ENCODE peak calls at places on chromosomes 5 and 9, in ten cellular contexts. I, R, V, O, X, H, F, D, Q and S are unnamed samples.

GRCh38 chr9:89604463-89605180 is at the start of gene GADD45G:
- DNase-seq in I (peak; percentile 89), R (peak; percentile 95), V (peak; percentile 63), O (peak; percentile 78), X (no peak), H (peak; percentile 94), F (peak; percentile 30), D (peak; percentile 73), Q (peak; percentile 82), S (no peak)

GRCh38 chr9:116491659-116492058 is 195.4 kb upstream of the TRIM32 start:
- DNase-seq in I (no peak), R (no peak), V (no peak), O (no peak), X (no peak), H (no peak), F (no peak), D (no peak), Q (no peak), S (no peak)

GRCh38 chr5:137622850-137623249 is 113.0 kb downstream of the KLHL3 start:
- DNase-seq in I (no peak), R (no peak), V (no peak), O (no peak), X (no peak), H (no peak), F (peak; percentile 18), D (peak; percentile 67), Q (no peak), S (no peak)

GRCh38 chr5:54742417-54742889 is 224.9 kb downstream of the SNX18 start:
- DNase-seq in I (no peak), R (no peak), V (no peak), O (no peak), X (peak; percentile 44), H (no peak), F (no peak), D (peak; percentile 76), Q (no peak), S (no peak)

GRCh38 chr5:146026307-146027010 is 78.9 kb downstream of the PLAC8L1 start:
- DNase-seq in I (no peak), R (no peak), V (no peak), O (no peak), X (no peak), H (no peak), F (no peak), D (no peak), Q (no peak), S (no peak)

GRCh38 chr9:98558575-98558974 is 150.2 kb downstream of the GABBR2 start:
- DNase-seq in I (no peak), R (no peak), V (no peak), O (no peak), X (peak; percentile 35), H (no peak), F (no peak), D (no peak), Q (no peak), S (no peak)

GRCh38 chr5:64165500-64166200 is at the start of gene RNF180:
- DNase-seq in I (peak; percentile 3), R (no peak), V (no peak), O (no peak), X (peak; percentile 33), H (peak; percentile 5), F (no peak), D (peak; percentile 42), Q (no peak), S (no peak)

GRCh38 chr9:96460470-96460869 is 10.5 kb downstream of the HABP4 start:
- DNase-seq in I (no peak), R (no peak), V (no peak), O (no peak), X (no peak), H (no peak), F (no peak), D (no peak), Q (no peak), S (no peak)

GRCh38 chr9:93900971-93901861 is 53.9 kb downstream of the BARX1 start:
- DNase-seq in I (no peak), R (no peak), V (no peak), O (no peak), X (no peak), H (no peak), F (no peak), D (no peak), Q (no peak), S (no peak)

GRCh38 chr5:179768326-179769085 is 25.3 kb upstream of the LTC4S start:
- DNase-seq in I (no peak), R (no peak), V (no peak), O (no peak), X (no peak), H (no peak), F (no peak), D (peak; percentile 14), Q (no peak), S (no peak)

GRCh38 chr5:72606525-72606924 is 99.3 kb upstream of the ZNF366 start:
- DNase-seq in I (no peak), R (no peak), V (no peak), O (no peak), X (no peak), H (no peak), F (no peak), D (no peak), Q (no peak), S (no peak)